ENCODE peak calls at places on chromosomes 12 and 14, in five cellular contexts. One of them, this sample, is unnamed.

GRCh38 chr14:54481695-54482094 is 7.1 kb downstream of the GMFB start:
- DNase-seq in progenitor cell of endocrine pancreas: no peak
- DNase-seq in lower leg skin: no peak
- DNase-seq in D341Med: no peak
- DNase-seq in stimulated activated CD4-positive, alpha-beta T cell treated with anti-CD3 and anti-CD28 coated beads, TNF-alpha, amount 100 ng/mL, for 1 hour: no peak
- DNase-seq in this sample: no peak

GRCh38 chr14:55777867-55778266 is 197.9 kb downstream of the KTN1 start:
- DNase-seq in progenitor cell of endocrine pancreas: no peak
- DNase-seq in lower leg skin: no peak
- DNase-seq in D341Med: no peak
- DNase-seq in stimulated activated CD4-positive, alpha-beta T cell treated with anti-CD3 and anti-CD28 coated beads, TNF-alpha, amount 100 ng/mL, for 1 hour: no peak
- DNase-seq in this sample: no peak

GRCh38 chr12:50732591-50732990 is 31.3 kb upstream of the ATF1 start:
- DNase-seq in progenitor cell of endocrine pancreas: no peak
- DNase-seq in lower leg skin: no peak
- DNase-seq in D341Med: no peak
- DNase-seq in stimulated activated CD4-positive, alpha-beta T cell treated with anti-CD3 and anti-CD28 coated beads, TNF-alpha, amount 100 ng/mL, for 1 hour: no peak
- DNase-seq in this sample: no peak

GRCh38 chr12:104011265-104011664 is 38.7 kb downstream of the GLT8D2 start:
- DNase-seq in progenitor cell of endocrine pancreas: no peak
- DNase-seq in lower leg skin: no peak
- DNase-seq in D341Med: no peak
- DNase-seq in stimulated activated CD4-positive, alpha-beta T cell treated with anti-CD3 and anti-CD28 coated beads, TNF-alpha, amount 100 ng/mL, for 1 hour: no peak
- DNase-seq in this sample: no peak

GRCh38 chr14:23577710-23578392 is 739 bp downstream of the JPH4 start:
- DNase-seq in progenitor cell of endocrine pancreas: no peak
- DNase-seq in lower leg skin: peak; percentile 42
- DNase-seq in D341Med: peak; percentile 30
- DNase-seq in stimulated activated CD4-positive, alpha-beta T cell treated with anti-CD3 and anti-CD28 coated beads, TNF-alpha, amount 100 ng/mL, for 1 hour: no peak
- DNase-seq in this sample: no peak

GRCh38 chr12:11822071-11822818 is 172.8 kb downstream of the ETV6 start:
- DNase-seq in progenitor cell of endocrine pancreas: no peak
- DNase-seq in lower leg skin: peak; percentile 77
- DNase-seq in D341Med: no peak
- DNase-seq in stimulated activated CD4-positive, alpha-beta T cell treated with anti-CD3 and anti-CD28 coated beads, TNF-alpha, amount 100 ng/mL, for 1 hour: peak; percentile 45
- DNase-seq in this sample: peak; percentile 61

GRCh38 chr12:110224379-110225304 is 56.4 kb upstream of the ATP2A2 start:
- DNase-seq in progenitor cell of endocrine pancreas: no peak
- DNase-seq in lower leg skin: no peak
- DNase-seq in D341Med: no peak
- DNase-seq in stimulated activated CD4-positive, alpha-beta T cell treated with anti-CD3 and anti-CD28 coated beads, TNF-alpha, amount 100 ng/mL, for 1 hour: no peak
- DNase-seq in this sample: no peak

GRCh38 chr12:104942075-104942474 is 16.0 kb downstream of the SLC41A2 start:
- DNase-seq in progenitor cell of endocrine pancreas: no peak
- DNase-seq in lower leg skin: no peak
- DNase-seq in D341Med: no peak
- DNase-seq in stimulated activated CD4-positive, alpha-beta T cell treated with anti-CD3 and anti-CD28 coated beads, TNF-alpha, amount 100 ng/mL, for 1 hour: no peak
- DNase-seq in this sample: no peak

GRCh38 chr12:28023156-28023887 is 50.8 kb upstream of the PTHLH start:
- DNase-seq in progenitor cell of endocrine pancreas: no peak
- DNase-seq in lower leg skin: no peak
- DNase-seq in D341Med: no peak
- DNase-seq in stimulated activated CD4-positive, alpha-beta T cell treated with anti-CD3 and anti-CD28 coated beads, TNF-alpha, amount 100 ng/mL, for 1 hour: no peak
- DNase-seq in this sample: no peak

GRCh38 chr14:50003213-50004021 is 110.5 kb downstream of the ARF6 start:
- DNase-seq in progenitor cell of endocrine pancreas: peak; percentile 36
- DNase-seq in lower leg skin: peak; percentile 96
- DNase-seq in D341Med: peak; percentile 69
- DNase-seq in stimulated activated CD4-positive, alpha-beta T cell treated with anti-CD3 and anti-CD28 coated beads, TNF-alpha, amount 100 ng/mL, for 1 hour: peak; percentile 59
- DNase-seq in this sample: peak; percentile 33